ENCODE peak calls at places on chromosomes 2 and 18, in four cellular contexts. X, D, Z and O are unnamed samples.

GRCh38 chr2:63056309-63057065 is 5.9 kb downstream of the OTX1 start:
- DNase-seq in D (no peak), Z (no peak), X (no peak), O (no peak)

GRCh38 chr2:237434916-237435315 is 21.0 kb upstream of the COL6A3 start:
- DNase-seq in D (no peak), X (no peak), Z (no peak), O (no peak)

GRCh38 chr2:133158442-133158841 is 409.8 kb downstream of the NCKAP5 start:
- DNase-seq in Z (no peak), D (no peak), X (no peak), O (no peak)

GRCh38 chr2:120344991-120345975 is 653 bp upstream of the INHBB start:
- DNase-seq in Z (no peak), D (peak; percentile 41), X (no peak), O (no peak)

GRCh38 chr2:32712870-32713269 is 85.0 kb downstream of the TTC27 start:
- DNase-seq in D (no peak), Z (no peak), X (no peak), O (no peak)

GRCh38 chr2:177317857-177318256 is 53.3 kb upstream of the NFE2L2 start:
- DNase-seq in Z (no peak), X (no peak), D (no peak), O (no peak)

GRCh38 chr2:71614976-71615768 is 161.8 kb downstream of the DYSF start:
- DNase-seq in D (no peak), X (peak; percentile 18), Z (no peak), O (no peak)

GRCh38 chr18:58567453-58568196 is 61.3 kb downstream of the ALPK2 start:
- DNase-seq in Z (no peak), X (peak; percentile 5), D (no peak), O (no peak)

GRCh38 chr2:3481736-3482362 is 37.5 kb downstream of the ADI1 start:
- DNase-seq in D (no peak), Z (no peak), X (no peak), O (no peak)

GRCh38 chr2:39411186-39411944 is 25.7 kb downstream of the MAP4K3 start:
- DNase-seq in D (no peak), Z (no peak), X (peak; percentile 40), O (no peak)

GRCh38 chr2:134257965-134258683 is 4.3 kb downstream of the MGAT5 start:
- DNase-seq in D (no peak), Z (no peak), X (no peak), O (no peak)

GRCh38 chr2:42196403-42197267 is 27.5 kb downstream of the EML4 start:
- DNase-seq in X (peak; percentile 83), D (peak; percentile 59), Z (peak; percentile 9), O (peak; percentile 36)

GRCh38 chr2:171523339-171523931 is 1.2 kb downstream of the CYBRD1 start:
- DNase-seq in X (peak; percentile 21), D (peak; percentile 60), Z (no peak), O (no peak)

GRCh38 chr18:45658756-45659155 is 43.5 kb downstream of the SLC14A2 start:
- DNase-seq in Z (no peak), X (no peak), D (no peak), O (no peak)

GRCh38 chr2:201707753-201708152 is 9.3 kb upstream of the MPP4 start:
- DNase-seq in D (no peak), X (no peak), Z (no peak), O (no peak)

GRCh38 chr18:23156134-23156533 is 20.8 kb downstream of the CABLES1 start:
- DNase-seq in X (no peak), D (no peak), Z (no peak), O (no peak)

GRCh38 chr2:168062054-168062453 is 185.3 kb downstream of the STK39 start:
- DNase-seq in Z (no peak), X (no peak), D (no peak), O (no peak)

GRCh38 chr2:170707821-170708795 is 7.0 kb upstream of the SP5 start:
- DNase-seq in Z (no peak), X (no peak), D (no peak), O (no peak)

GRCh38 chr2:68832161-68832869 is 38.9 kb downstream of the BMP10 start:
- DNase-seq in Z (no peak), D (no peak), X (no peak), O (no peak)

GRCh38 chr2:112031916-112032582 is 23.0 kb upstream of the TMEM87B start:
- DNase-seq in D (no peak), X (no peak), Z (no peak), O (no peak)

GRCh38 chr2:60806988-60807681 is 51.1 kb downstream of the PAPOLG start:
- DNase-seq in D (peak; percentile 28), X (no peak), Z (no peak), O (no peak)

GRCh38 chr18:8990276-8991031 is 112.0 kb upstream of the NDUFV2 start:
- DNase-seq in D (no peak), Z (no peak), X (no peak), O (no peak)

GRCh38 chr2:145022021-145022670 is 502.2 kb upstream of the ZEB2 start:
- DNase-seq in X (no peak), D (no peak), Z (no peak), O (no peak)

GRCh38 chr18:7980136-7980535 is 413.0 kb downstream of the PTPRM start:
- DNase-seq in D (no peak), X (peak; percentile 5), Z (no peak), O (peak; percentile 11)

GRCh38 chr2:58313926-58314325 is 72.8 kb upstream of the FANCL start:
- DNase-seq in X (no peak), D (no peak), Z (no peak), O (no peak)

GRCh38 chr18:30639361-30639760 is 403.2 kb downstream of the DSC3 start:
- DNase-seq in Z (no peak), D (no peak), X (no peak), O (no peak)

GRCh38 chr2:39107156-39107555 is 13.7 kb downstream of the SOS1 start:
- DNase-seq in Z (no peak), D (no peak), X (no peak), O (no peak)

GRCh38 chr2:151217343-151217742 is 44.3 kb downstream of the RBM43 start:
- DNase-seq in Z (no peak), D (no peak), X (no peak), O (no peak)

GRCh38 chr18:4455113-4455811 is at the start of gene DLGAP1:
- DNase-seq in X (peak; percentile 1), D (peak; percentile 20), Z (peak; percentile 51), O (peak; percentile 57)

GRCh38 chr2:10438688-10439087 is 9.4 kb downstream of the ODC1 start:
- DNase-seq in Z (no peak), D (no peak), X (no peak), O (no peak)

GRCh38 chr2:216294305-216294704 is 78.0 kb downstream of the MARCHF4 start:
- DNase-seq in D (no peak), Z (no peak), X (no peak), O (no peak)
- TF ChIP-seq SUZ12 in D (no peak), Z (no peak), X (no peak), O (no peak)

GRCh38 chr2:105935048-105935447 is 190.3 kb downstream of the NCK2 start:
- DNase-seq in Z (no peak), X (no peak), D (no peak), O (no peak)
- TF ChIP-seq SUZ12 in Z (no peak), X (no peak), D (no peak), O (no peak)

DNA sequence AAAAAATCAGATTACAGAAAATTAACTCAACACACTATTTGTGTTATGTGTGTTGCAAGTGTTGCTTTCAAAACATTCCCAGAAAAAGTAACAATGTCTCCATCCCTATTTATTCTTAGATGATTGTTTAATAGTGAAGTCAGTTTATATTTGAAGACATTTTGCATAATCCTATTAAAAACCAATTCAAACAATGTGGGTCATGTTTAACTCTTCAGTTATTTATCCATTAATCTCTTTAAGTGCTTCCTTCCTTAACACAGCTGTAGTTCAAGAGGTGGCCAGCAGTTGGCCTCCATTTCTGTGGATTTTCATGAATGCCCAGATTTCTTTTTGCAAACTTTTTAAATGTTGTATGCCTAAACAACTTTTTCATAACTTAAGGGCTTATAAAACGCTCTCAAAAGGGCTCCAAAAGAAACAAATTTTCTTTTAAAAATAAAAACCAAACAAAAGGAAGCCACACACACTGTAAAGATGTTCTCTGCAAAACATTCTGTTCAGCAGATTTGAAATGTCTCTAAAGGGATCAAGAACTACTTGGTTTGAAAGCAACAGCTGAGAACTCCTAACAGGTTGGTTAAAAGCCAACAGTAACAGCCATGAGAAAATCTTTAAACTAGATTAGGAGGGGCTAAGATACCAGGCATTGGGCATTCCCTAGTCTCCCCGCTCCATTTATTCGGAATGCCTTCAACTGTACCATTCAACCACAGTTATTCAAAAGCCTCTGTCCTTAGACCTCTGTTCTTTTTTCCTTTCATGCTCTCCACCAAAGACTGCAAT is 71.5 kb downstream of the THADA start:
- DNase-seq in X (no peak), Z (no peak), D (peak; percentile 24), O (no peak)
- TF ChIP-seq SUZ12 in X (no peak), Z (no peak), D (no peak), O (no peak)

GRCh38 chr2:154455201-154455600 is 243.3 kb upstream of the KCNJ3 start:
- DNase-seq in X (no peak), D (no peak), Z (no peak), O (no peak)
- TF ChIP-seq SUZ12 in X (no peak), D (no peak), Z (no peak), O (no peak)

DNA sequence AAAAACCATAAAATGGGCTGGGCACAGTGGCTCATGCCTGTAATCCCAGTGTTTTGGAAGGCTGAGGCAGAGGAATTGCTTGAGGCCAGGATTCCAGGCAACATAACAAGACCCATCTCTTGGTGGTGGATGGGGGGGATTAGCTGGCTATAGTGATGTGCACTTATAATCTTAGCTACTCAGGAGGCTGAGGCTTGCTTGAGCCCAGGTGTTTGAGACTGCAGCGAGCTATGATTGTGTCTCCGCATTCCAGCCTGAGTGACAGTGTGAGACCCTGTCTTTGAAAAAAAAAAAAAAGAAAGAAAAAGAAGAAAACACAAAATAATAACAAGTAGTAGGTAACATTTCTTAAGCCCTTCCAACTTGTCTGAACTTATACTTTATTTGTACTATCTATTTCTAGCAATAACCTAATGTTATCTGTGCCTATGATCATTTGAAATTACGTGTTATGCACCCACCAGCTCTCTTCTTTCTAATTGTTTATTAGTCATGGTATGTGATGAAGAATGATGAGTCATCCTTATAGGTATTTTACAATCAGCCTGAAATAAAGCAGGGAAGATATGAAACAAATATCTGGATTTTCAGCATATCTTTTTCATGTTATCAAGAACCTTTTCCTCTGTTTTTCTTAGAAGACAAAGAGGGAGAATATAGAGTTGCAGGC is 129.4 kb upstream of the UNC80 start:
- DNase-seq in D (no peak), X (no peak), Z (no peak), O (no peak)
- TF ChIP-seq SUZ12 in D (no peak), X (no peak), Z (no peak), O (no peak)

GRCh38 chr2:204027105-204027504 is 90.5 kb downstream of the ICOS start:
- DNase-seq in Z (no peak), D (no peak), X (no peak), O (no peak)
- TF ChIP-seq SUZ12 in Z (no peak), D (no peak), X (no peak), O (no peak)